ENCODE peak calls at places on chromosome 16, in nine cellular contexts. J, K, B, U, W, T, E, O and X are unnamed samples. For H3K27me3, the result is how much of the 10 kb centered on the place peaks cover.

GRCh38 chr16:75096730-75097129 is 19.9 kb downstream of the LDHD start:
- DNase-seq in J (no peak), K (no peak), B (peak), U (no peak), W (no peak), T (peak), E (no peak), O (no peak), X (no peak)

GRCh38 chr16:11098601-11099377 is 154.4 kb downstream of the CLEC16A start:
- DNase-seq in J (no peak), K (no peak), B (no peak), U (no peak), W (no peak), T (no peak), E (no peak), O (no peak), X (no peak)

GRCh38 chr16:50520451-50521245 is 27.5 kb upstream of the NKD1 start:
- DNase-seq in J (no peak), K (no peak), B (no peak), U (no peak), W (no peak), T (no peak), E (no peak), O (no peak), X (no peak)

GRCh38 chr16:49755291-49755611 is 100.7 kb downstream of the ZNF423 start:
- DNase-seq in J (no peak), K (no peak), B (peak), U (peak), W (no peak), T (peak), E (no peak), O (no peak), X (peak)

GRCh38 chr16:82761236-82761635 is 134.5 kb downstream of the CDH13 start:
- DNase-seq in J (no peak), K (peak), B (no peak), U (peak), W (no peak), T (no peak), E (peak), O (peak), X (peak)

GRCh38 chr16:68086336-68086821 is 1.2 kb downstream of the NFATC3 start:
- DNase-seq in J (no peak), K (no peak), B (peak), U (no peak), W (no peak), T (peak), E (no peak), O (no peak), X (no peak)

GRCh38 chr16:19703218-19703617 is 14.8 kb downstream of the KNOP1 start:
- DNase-seq in J (no peak), K (no peak), B (no peak), U (peak), W (no peak), T (no peak), E (no peak), O (no peak), X (no peak)

GRCh38 chr16:59459811-59460210 is 725.7 kb upstream of the GOT2 start:
- DNase-seq in J (no peak), K (no peak), B (no peak), U (no peak), W (no peak), T (no peak), E (no peak), O (no peak), X (no peak)

GRCh38 chr16:27361987-27362386 is 40.0 kb upstream of the IL21R start:
- DNase-seq in J (no peak), K (no peak), B (no peak), U (no peak), W (no peak), T (no peak), E (no peak), O (no peak), X (no peak)

GRCh38 chr16:67011274-67011673 is 17.7 kb upstream of the CBFB start:
- DNase-seq in J (no peak), K (no peak), B (no peak), U (no peak), W (no peak), T (no peak), E (no peak), O (no peak), X (no peak)

GRCh38 chr16:74501484-74502479 is 80.5 kb upstream of the CLEC18B start:
- DNase-seq in J (no peak), K (no peak), B (no peak), U (no peak), W (no peak), T (no peak), E (no peak), O (no peak), X (no peak)

GRCh38 chr16:50315346-50315997 is 49.1 kb downstream of the ADCY7 start:
- DNase-seq in J (no peak), K (peak), B (no peak), U (no peak), W (no peak), T (no peak), E (no peak), O (peak), X (no peak)

GRCh38 chr16:49281843-49282642 is 405 bp upstream of the CBLN1 start:
- DNase-seq in J (no peak), K (peak), B (peak), U (peak), W (no peak), T (peak), E (peak), O (peak), X (peak)

GRCh38 chr16:67204076-67204475 is 5.1 kb downstream of the ELMO3 start:
- DNase-seq in J (no peak), K (no peak), B (no peak), U (no peak), W (no peak), T (no peak), E (no peak), O (no peak), X (no peak)

GRCh38 chr16:10601444-10602401 is 21.3 kb upstream of the EMP2 start:
- DNase-seq in J (no peak), K (no peak), B (peak), U (no peak), W (no peak), T (peak), E (peak), O (no peak), X (no peak)

GRCh38 chr16:4693956-4694663 is 748 bp downstream of the NUDT16L1 start:
- DNase-seq in J (no peak), K (peak), B (peak), U (no peak), W (no peak), T (peak), E (peak), O (no peak), X (no peak)

GRCh38 chr16:80259289-80259805 is 281.4 kb upstream of the DYNLRB2 start:
- DNase-seq in J (no peak), K (no peak), B (no peak), U (no peak), W (no peak), T (no peak), E (no peak), O (no peak), X (no peak)

GRCh38 chr16:54687043-54687655 is 243.5 kb upstream of the IRX5 start:
- DNase-seq in J (no peak), K (no peak), B (no peak), U (no peak), W (no peak), T (peak), E (no peak), O (no peak), X (peak)

GRCh38 chr16:30063278-30063892 is 2.2 kb upstream of the ALDOA start:
- DNase-seq in J (no peak), K (no peak), B (no peak), U (no peak), W (no peak), T (no peak), E (no peak), O (no peak), X (no peak)

GRCh38 chr16:64391009-64391663 is 730.7 kb downstream of the CDH11 start:
- DNase-seq in J (no peak), K (no peak), B (no peak), U (no peak), W (no peak), T (no peak), E (no peak), O (no peak), X (no peak)

GRCh38 chr16:74942977-74943918 is 41.7 kb downstream of the WDR59 start:
- DNase-seq in J (no peak), K (no peak), B (no peak), U (no peak), W (no peak), T (no peak), E (no peak), O (no peak), X (no peak)

GRCh38 chr16:74322301-74322710 is 25.7 kb downstream of the PSMD7 start:
- DNase-seq in J (no peak), K (no peak), B (no peak), U (no peak), W (no peak), T (no peak), E (no peak), O (no peak), X (no peak)

GRCh38 chr16:85301171-85301690 is 189.0 kb upstream of the CIBAR2 start:
- DNase-seq in J (no peak), K (no peak), B (no peak), U (no peak), W (no peak), T (no peak), E (no peak), O (no peak), X (no peak)

GRCh38 chr16:20568404-20568803 is 7.8 kb downstream of the ACSM2B start:
- DNase-seq in J (no peak), K (no peak), B (no peak), U (no peak), W (no peak), T (no peak), E (no peak), O (no peak), X (no peak)

GRCh38 chr16:49934557-49935260 is 78.8 kb upstream of the ZNF423 start:
- DNase-seq in J (no peak), K (peak), B (no peak), U (no peak), W (no peak), T (no peak), E (no peak), O (no peak), X (no peak)

GRCh38 chr16:83715217-83715920 is 92.4 kb upstream of the HSBP1 start:
- DNase-seq in J (no peak), K (no peak), B (no peak), U (no peak), W (no peak), T (no peak), E (no peak), O (no peak), X (no peak)

GRCh38 chr16:71681360-71681759 is 43.1 kb downstream of the PHLPP2 start:
- DNase-seq in J (no peak), K (no peak), B (no peak), U (no peak), W (no peak), T (no peak), E (no peak), O (no peak), X (no peak)

GRCh38 chr16:70700101-70701020 is 14.5 kb upstream of the MTSS2 start:
- DNase-seq in J (no peak), K (no peak), B (no peak), U (no peak), W (no peak), T (no peak), E (peak), O (peak), X (no peak)

GRCh38 chr16:68893710-68894705 is 50.7 kb downstream of the TANGO6 start:
- DNase-seq in J (no peak), K (no peak), B (peak), U (no peak), W (no peak), T (peak), E (peak), O (no peak), X (no peak)

GRCh38 chr16:67530013-67530939 is 1.6 kb downstream of the RIPOR1 start:
- DNase-seq in J (no peak), K (peak), B (peak), U (peak), W (no peak), T (no peak), E (peak), O (peak), X (peak)

GRCh38 chr16:89593841-89594240 is 18.3 kb downstream of the CPNE7 start:
- DNase-seq in J (no peak), K (no peak), B (no peak), U (no peak), W (peak), T (no peak), E (no peak), O (no peak), X (no peak)

DNA sequence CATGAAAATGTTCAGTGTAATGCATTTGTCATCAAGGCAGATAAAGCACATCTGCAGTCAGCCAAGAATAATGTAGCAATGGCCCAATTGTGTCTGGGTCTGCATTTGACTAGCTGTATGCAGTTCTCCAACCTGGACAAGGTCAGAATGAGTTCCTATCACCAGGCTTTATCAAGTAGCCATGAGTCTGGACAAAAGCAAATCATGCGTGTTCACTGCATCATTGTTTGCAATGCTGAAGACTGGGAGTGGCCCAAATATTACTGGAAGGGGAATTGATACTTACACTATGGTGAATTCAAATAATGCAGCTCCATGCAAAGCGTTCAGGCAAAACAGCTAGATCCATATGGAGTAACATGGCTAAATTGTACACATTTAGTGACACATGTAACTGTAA is 250.9 kb downstream of the TOX3 start:
- DNase-seq in J (no peak), K (no peak), B (no peak), U (no peak), W (no peak), T (no peak), E (no peak), O (no peak), X (no peak)
- H3K27ac ChIP-seq in J (no peak), K (no peak), B (no peak), U (no peak), W (no peak), T (no peak), E (no peak), O (no peak), X (no peak)

DNA sequence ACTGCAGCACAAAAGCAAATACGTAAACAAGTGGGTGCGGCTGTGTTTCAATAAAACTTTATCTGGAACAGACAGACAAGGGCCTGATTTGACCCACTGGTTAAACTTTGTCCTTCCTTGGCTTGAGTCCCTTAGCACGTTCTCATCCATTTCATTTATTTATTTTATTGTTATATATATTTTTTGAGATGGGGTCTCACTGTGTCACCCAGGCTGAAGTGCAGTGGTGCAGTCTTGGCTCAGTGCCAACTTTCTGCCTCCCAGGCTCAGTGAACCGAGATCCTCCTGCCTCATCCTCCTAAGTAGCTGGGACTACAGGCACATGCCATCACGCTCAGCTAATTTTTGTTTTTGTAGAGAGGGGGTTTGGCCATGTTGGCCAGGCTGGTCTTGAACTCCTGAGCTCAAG is 64.3 kb downstream of the MYH11 start:
- DNase-seq in J (no peak), K (no peak), B (no peak), U (no peak), W (no peak), T (no peak), E (no peak), O (peak), X (no peak)
- H3K27me3 ChIP-seq in J (under half), K (under half), B (under half), U (under half), W (under half), T (under half), E (under half), O (under half), X (under half)

DNA sequence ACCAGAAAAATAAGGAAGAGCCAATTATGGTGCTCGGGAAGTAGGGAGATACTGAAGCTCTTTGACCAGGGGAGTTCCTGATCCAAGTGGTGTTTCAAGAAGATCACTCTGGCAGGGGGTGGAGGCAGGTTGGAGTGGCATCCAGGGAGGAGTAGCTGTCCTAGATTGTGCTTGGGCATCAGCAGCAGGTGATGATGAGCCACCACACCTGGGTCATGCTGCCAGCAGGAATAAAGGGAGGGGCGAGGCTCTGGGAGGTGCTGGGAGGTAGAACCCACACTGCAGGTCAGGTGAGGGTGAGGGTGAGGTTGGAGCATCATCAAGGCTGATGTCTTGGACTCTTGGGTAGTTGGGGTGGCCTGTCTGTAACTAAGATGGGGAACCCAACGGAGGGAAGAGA is 35.4 kb upstream of the ADGRG1 start:
- DNase-seq in J (no peak), K (no peak), B (no peak), U (no peak), W (no peak), T (no peak), E (no peak), O (peak), X (no peak)
- H3K27ac ChIP-seq in J (no peak), K (no peak), B (no peak), U (no peak), W (peak), T (no peak), E (no peak), O (no peak), X (no peak)

GRCh38 chr16:88521674-88522073 is 48.5 kb upstream of the ZC3H18 start:
- DNase-seq in J (no peak), K (no peak), B (no peak), U (no peak), W (no peak), T (no peak), E (no peak), O (no peak), X (no peak)
- H3K27me3 ChIP-seq in J (under half), K (under half), B (under half), U (half or more), W (under half), T (under half), E (under half), O (under half), X (under half)

GRCh38 chr16:897701-898100 is 73.1 kb downstream of the LMF1 start:
- DNase-seq in J (no peak), K (no peak), B (no peak), U (no peak), W (no peak), T (no peak), E (peak), O (no peak), X (no peak)

GRCh38 chr16:896261-897199 is 74.3 kb downstream of the LMF1 start:
- DNase-seq in J (no peak), K (no peak), B (no peak), U (no peak), W (no peak), T (no peak), E (no peak), O (no peak), X (no peak)

GRCh38 chr16:898216-898615 is 72.6 kb downstream of the LMF1 start:
- DNase-seq in J (no peak), K (no peak), B (no peak), U (no peak), W (no peak), T (no peak), E (no peak), O (no peak), X (no peak)

GRCh38 chr16:895371-895770 is 75.4 kb downstream of the LMF1 start:
- DNase-seq in J (no peak), K (no peak), B (no peak), U (no peak), W (no peak), T (no peak), E (no peak), O (no peak), X (no peak)

DNA sequence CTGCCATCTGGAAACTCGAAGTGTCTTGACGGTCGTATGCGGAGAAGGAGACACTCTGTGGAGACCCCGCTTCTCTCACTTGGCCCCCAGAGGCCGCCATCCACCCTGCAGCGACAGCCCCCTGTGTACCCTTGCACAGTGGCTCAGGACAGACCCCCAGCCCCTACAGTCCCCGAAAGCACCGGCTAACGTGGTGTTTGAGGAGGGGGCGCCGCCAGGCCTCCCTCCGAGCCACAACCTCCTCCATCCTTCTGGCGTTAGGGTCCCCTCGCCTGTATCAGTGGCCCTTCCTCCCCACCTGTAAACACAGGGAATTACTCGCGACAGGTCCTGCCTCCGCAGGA is 73.6 kb downstream of the LMF1 start:
- DNase-seq in J (no peak), K (no peak), B (no peak), U (no peak), W (no peak), T (no peak), E (no peak), O (no peak), X (no peak)
- H3K27ac ChIP-seq in J (no peak), K (no peak), B (no peak), U (peak), W (no peak), T (no peak), E (no peak), O (no peak), X (no peak)